ENCODE peak calls at places on chromosome 16, in nine cellular contexts. One of them, this sample, is unnamed.

GRCh38 chr16:22948603-22949368 is 134.8 kb downstream of the HS3ST2 start:
- DNase-seq in H9: peak; percentile 84
- DNase-seq in A673: peak; percentile 80
- DNase-seq in body of pancreas: peak; percentile 66
- DNase-seq in Peyer's patch: peak; percentile 71
- DNase-seq in SK-N-SH: peak; percentile 77
- DNase-seq in lower lobe of right lung: peak; percentile 56
- DNase-seq in NT2/D1: peak; percentile 90
- DNase-seq in left ventricle myocardium inferior: peak; percentile 39
- DNase-seq in this sample: peak; percentile 87

GRCh38 chr16:8600144-8600856 is 10.0 kb upstream of the TMEM114 start:
- DNase-seq in H9: no peak
- DNase-seq in A673: no peak
- DNase-seq in body of pancreas: no peak
- DNase-seq in Peyer's patch: no peak
- DNase-seq in SK-N-SH: no peak
- DNase-seq in lower lobe of right lung: no peak
- DNase-seq in NT2/D1: no peak
- DNase-seq in left ventricle myocardium inferior: no peak
- DNase-seq in this sample: no peak

GRCh38 chr16:76583466-76583865 is 306.3 kb downstream of the CNTNAP4 start:
- DNase-seq in H9: no peak
- DNase-seq in A673: peak; percentile 74
- DNase-seq in body of pancreas: peak; percentile 44
- DNase-seq in Peyer's patch: no peak
- DNase-seq in SK-N-SH: peak; percentile 55
- DNase-seq in lower lobe of right lung: no peak
- DNase-seq in NT2/D1: no peak
- DNase-seq in left ventricle myocardium inferior: peak; percentile 22
- DNase-seq in this sample: peak; percentile 78

GRCh38 chr16:76756951-76757350 is 434.0 kb upstream of the MON1B start:
- DNase-seq in H9: no peak
- DNase-seq in A673: no peak
- DNase-seq in body of pancreas: no peak
- DNase-seq in Peyer's patch: no peak
- DNase-seq in SK-N-SH: no peak
- DNase-seq in lower lobe of right lung: no peak
- DNase-seq in NT2/D1: no peak
- DNase-seq in left ventricle myocardium inferior: no peak
- DNase-seq in this sample: no peak

GRCh38 chr16:54879681-54880080 is 51.0 kb upstream of the IRX5 start:
- DNase-seq in H9: no peak
- DNase-seq in A673: no peak
- DNase-seq in body of pancreas: no peak
- DNase-seq in Peyer's patch: no peak
- DNase-seq in SK-N-SH: no peak
- DNase-seq in lower lobe of right lung: no peak
- DNase-seq in NT2/D1: no peak
- DNase-seq in left ventricle myocardium inferior: no peak
- DNase-seq in this sample: no peak

GRCh38 chr16:50685456-50686058 is 4.4 kb upstream of the SNX20 start:
- DNase-seq in H9: no peak
- DNase-seq in A673: no peak
- DNase-seq in body of pancreas: no peak
- DNase-seq in Peyer's patch: peak; percentile 41
- DNase-seq in SK-N-SH: no peak
- DNase-seq in lower lobe of right lung: peak; percentile 76
- DNase-seq in NT2/D1: no peak
- DNase-seq in left ventricle myocardium inferior: no peak
- DNase-seq in this sample: no peak

GRCh38 chr16:55283776-55284717 is 40.0 kb upstream of the IRX6 start:
- DNase-seq in H9: no peak
- DNase-seq in A673: no peak
- DNase-seq in body of pancreas: no peak
- DNase-seq in Peyer's patch: no peak
- DNase-seq in SK-N-SH: peak; percentile 46
- DNase-seq in lower lobe of right lung: no peak
- DNase-seq in NT2/D1: no peak
- DNase-seq in left ventricle myocardium inferior: no peak
- DNase-seq in this sample: no peak

GRCh38 chr16:78244131-78244899 is 144.9 kb downstream of the WWOX start:
- DNase-seq in H9: no peak
- DNase-seq in A673: no peak
- DNase-seq in body of pancreas: no peak
- DNase-seq in Peyer's patch: no peak
- DNase-seq in SK-N-SH: no peak
- DNase-seq in lower lobe of right lung: no peak
- DNase-seq in NT2/D1: no peak
- DNase-seq in left ventricle myocardium inferior: no peak
- DNase-seq in this sample: no peak

GRCh38 chr16:2233872-2234812 is 2.1 kb upstream of the DNASE1L2 start:
- DNase-seq in H9: no peak
- DNase-seq in A673: no peak
- DNase-seq in body of pancreas: no peak
- DNase-seq in Peyer's patch: no peak
- DNase-seq in SK-N-SH: no peak
- DNase-seq in lower lobe of right lung: no peak
- DNase-seq in NT2/D1: no peak
- DNase-seq in left ventricle myocardium inferior: no peak
- DNase-seq in this sample: no peak

GRCh38 chr16:31105677-31106213 is 2.4 kb upstream of the BCKDK start:
- DNase-seq in H9: peak; percentile 89
- DNase-seq in A673: peak; percentile 54
- DNase-seq in body of pancreas: peak; percentile 92
- DNase-seq in Peyer's patch: peak; percentile 83
- DNase-seq in SK-N-SH: peak; percentile 96
- DNase-seq in lower lobe of right lung: peak; percentile 92
- DNase-seq in NT2/D1: peak; percentile 60
- DNase-seq in left ventricle myocardium inferior: peak; percentile 91
- DNase-seq in this sample: peak; percentile 89

GRCh38 chr16:66517586-66518263 is 32.2 kb downstream of the TK2 start:
- DNase-seq in H9: no peak
- DNase-seq in A673: no peak
- DNase-seq in body of pancreas: no peak
- DNase-seq in Peyer's patch: peak; percentile 16
- DNase-seq in SK-N-SH: no peak
- DNase-seq in lower lobe of right lung: no peak
- DNase-seq in NT2/D1: no peak
- DNase-seq in left ventricle myocardium inferior: peak; percentile 50
- DNase-seq in this sample: no peak

GRCh38 chr16:81376880-81377279 is 62.1 kb downstream of the GAN start:
- DNase-seq in H9: no peak
- DNase-seq in A673: no peak
- DNase-seq in body of pancreas: peak; percentile 22
- DNase-seq in Peyer's patch: no peak
- DNase-seq in SK-N-SH: no peak
- DNase-seq in lower lobe of right lung: no peak
- DNase-seq in NT2/D1: no peak
- DNase-seq in left ventricle myocardium inferior: no peak
- DNase-seq in this sample: no peak

GRCh38 chr16:66367968-66368891 is 1.7 kb downstream of the CDH5 start:
- DNase-seq in H9: peak; percentile 56
- DNase-seq in A673: no peak
- DNase-seq in body of pancreas: no peak
- DNase-seq in Peyer's patch: no peak
- DNase-seq in SK-N-SH: no peak
- DNase-seq in lower lobe of right lung: no peak
- DNase-seq in NT2/D1: peak; percentile 32
- DNase-seq in left ventricle myocardium inferior: peak; percentile 39
- DNase-seq in this sample: no peak

GRCh38 chr16:52976539-52977167 is 76.0 kb downstream of the CHD9NB start:
- DNase-seq in H9: peak; percentile 32
- DNase-seq in A673: peak; percentile 53
- DNase-seq in body of pancreas: no peak
- DNase-seq in Peyer's patch: no peak
- DNase-seq in SK-N-SH: peak; percentile 14
- DNase-seq in lower lobe of right lung: no peak
- DNase-seq in NT2/D1: no peak
- DNase-seq in left ventricle myocardium inferior: no peak
- DNase-seq in this sample: peak; percentile 14

GRCh38 chr16:424623-425081 is 797 bp upstream of the RAB11FIP3 start:
- DNase-seq in H9: no peak
- DNase-seq in A673: peak; percentile 60
- DNase-seq in body of pancreas: peak; percentile 50
- DNase-seq in Peyer's patch: no peak
- DNase-seq in SK-N-SH: no peak
- DNase-seq in lower lobe of right lung: peak; percentile 63
- DNase-seq in NT2/D1: no peak
- DNase-seq in left ventricle myocardium inferior: peak; percentile 55
- DNase-seq in this sample: no peak

GRCh38 chr16:35749253-35750141 is 2290.1 kb downstream of the TP53TG3F start:
- DNase-seq in H9: no peak
- DNase-seq in A673: no peak
- DNase-seq in body of pancreas: no peak
- DNase-seq in Peyer's patch: no peak
- DNase-seq in SK-N-SH: peak; percentile 23
- DNase-seq in lower lobe of right lung: peak; percentile 29
- DNase-seq in NT2/D1: no peak
- DNase-seq in left ventricle myocardium inferior: no peak
- DNase-seq in this sample: no peak

GRCh38 chr16:35746281-35746962 is 2287.0 kb downstream of the TP53TG3F start:
- DNase-seq in H9: no peak
- DNase-seq in A673: no peak
- DNase-seq in body of pancreas: no peak
- DNase-seq in Peyer's patch: no peak
- DNase-seq in SK-N-SH: no peak
- DNase-seq in lower lobe of right lung: no peak
- DNase-seq in NT2/D1: no peak
- DNase-seq in left ventricle myocardium inferior: no peak
- DNase-seq in this sample: no peak

GRCh38 chr16:35746963-35747657 is 2287.7 kb downstream of the TP53TG3F start:
- DNase-seq in H9: no peak
- DNase-seq in A673: no peak
- DNase-seq in body of pancreas: no peak
- DNase-seq in Peyer's patch: no peak
- DNase-seq in SK-N-SH: no peak
- DNase-seq in lower lobe of right lung: no peak
- DNase-seq in NT2/D1: no peak
- DNase-seq in left ventricle myocardium inferior: no peak
- DNase-seq in this sample: no peak

GRCh38 chr16:35748621-35749252 is 2289.3 kb downstream of the TP53TG3F start:
- DNase-seq in H9: no peak
- DNase-seq in A673: no peak
- DNase-seq in body of pancreas: no peak
- DNase-seq in Peyer's patch: no peak
- DNase-seq in SK-N-SH: peak; percentile 15
- DNase-seq in lower lobe of right lung: no peak
- DNase-seq in NT2/D1: no peak
- DNase-seq in left ventricle myocardium inferior: no peak
- DNase-seq in this sample: no peak

GRCh38 chr16:35747658-35748455 is 2288.4 kb downstream of the TP53TG3F start:
- DNase-seq in H9: no peak
- DNase-seq in A673: no peak
- DNase-seq in body of pancreas: no peak
- DNase-seq in Peyer's patch: no peak
- DNase-seq in SK-N-SH: no peak
- DNase-seq in lower lobe of right lung: no peak
- DNase-seq in NT2/D1: no peak
- DNase-seq in left ventricle myocardium inferior: no peak
- DNase-seq in this sample: no peak
- H3K9me3 ChIP-seq in H9: peaks cover 98% of the 10 kb centered on the region
- H3K9me3 ChIP-seq in A673: peaks cover 23% of the 10 kb centered on the region
- H3K9me3 ChIP-seq in body of pancreas: no peaks in the 10 kb centered on the region
- H3K9me3 ChIP-seq in Peyer's patch: no peaks in the 10 kb centered on the region
- H3K9me3 ChIP-seq in SK-N-SH: no peaks in the 10 kb centered on the region
- H3K9me3 ChIP-seq in lower lobe of right lung: no peaks in the 10 kb centered on the region
- H3K9me3 ChIP-seq in NT2/D1: peaks cover 19% of the 10 kb centered on the region
- H3K9me3 ChIP-seq in left ventricle myocardium inferior: peaks cover 3% of the 10 kb centered on the region
- H3K9me3 ChIP-seq in this sample: no peaks in the 10 kb centered on the region

GRCh38 chr16:87534751-87535150 is 41.9 kb upstream of the ZCCHC14 start:
- DNase-seq in H9: no peak
- DNase-seq in A673: no peak
- DNase-seq in body of pancreas: no peak
- DNase-seq in Peyer's patch: no peak
- DNase-seq in SK-N-SH: no peak
- DNase-seq in lower lobe of right lung: no peak
- DNase-seq in NT2/D1: no peak
- DNase-seq in left ventricle myocardium inferior: no peak
- DNase-seq in this sample: no peak
- H3K9me3 ChIP-seq in H9: peaks cover 10% of the 10 kb centered on the region
- H3K9me3 ChIP-seq in A673: peaks cover 12% of the 10 kb centered on the region
- H3K9me3 ChIP-seq in body of pancreas: peaks cover 18% of the 10 kb centered on the region
- H3K9me3 ChIP-seq in Peyer's patch: no peaks in the 10 kb centered on the region
- H3K9me3 ChIP-seq in SK-N-SH: no peaks in the 10 kb centered on the region
- H3K9me3 ChIP-seq in lower lobe of right lung: peaks cover 18% of the 10 kb centered on the region
- H3K9me3 ChIP-seq in NT2/D1: peaks cover 64% of the 10 kb centered on the region
- H3K9me3 ChIP-seq in left ventricle myocardium inferior: peaks cover 38% of the 10 kb centered on the region
- H3K9me3 ChIP-seq in this sample: no peaks in the 10 kb centered on the region

GRCh38 chr16:69127966-69128510 is 4.3 kb downstream of the CHTF8 start:
- DNase-seq in H9: no peak
- DNase-seq in A673: no peak
- DNase-seq in body of pancreas: no peak
- DNase-seq in Peyer's patch: no peak
- DNase-seq in SK-N-SH: no peak
- DNase-seq in lower lobe of right lung: no peak
- DNase-seq in NT2/D1: no peak
- DNase-seq in left ventricle myocardium inferior: no peak
- DNase-seq in this sample: no peak
- H3K9me3 ChIP-seq in H9: no peaks in the 10 kb centered on the region
- H3K9me3 ChIP-seq in A673: no peaks in the 10 kb centered on the region
- H3K9me3 ChIP-seq in body of pancreas: no peaks in the 10 kb centered on the region
- H3K9me3 ChIP-seq in Peyer's patch: no peaks in the 10 kb centered on the region
- H3K9me3 ChIP-seq in SK-N-SH: no peaks in the 10 kb centered on the region
- H3K9me3 ChIP-seq in lower lobe of right lung: no peaks in the 10 kb centered on the region
- H3K9me3 ChIP-seq in NT2/D1: no peaks in the 10 kb centered on the region
- H3K9me3 ChIP-seq in left ventricle myocardium inferior: no peaks in the 10 kb centered on the region
- H3K9me3 ChIP-seq in this sample: no peaks in the 10 kb centered on the region

GRCh38 chr16:85641776-85642176 is 28.7 kb downstream of the GSE1 start:
- DNase-seq in H9: no peak
- DNase-seq in A673: peak; percentile 45
- DNase-seq in body of pancreas: peak; percentile 96
- DNase-seq in Peyer's patch: no peak
- DNase-seq in SK-N-SH: no peak
- DNase-seq in lower lobe of right lung: no peak
- DNase-seq in NT2/D1: no peak
- DNase-seq in left ventricle myocardium inferior: peak; percentile 52
- DNase-seq in this sample: no peak

GRCh38 chr16:85640254-85640558 is 27.1 kb downstream of the GSE1 start:
- DNase-seq in H9: no peak
- DNase-seq in A673: peak; percentile 37
- DNase-seq in body of pancreas: no peak
- DNase-seq in Peyer's patch: no peak
- DNase-seq in SK-N-SH: no peak
- DNase-seq in lower lobe of right lung: no peak
- DNase-seq in NT2/D1: no peak
- DNase-seq in left ventricle myocardium inferior: no peak
- DNase-seq in this sample: no peak

GRCh38 chr16:85639529-85640253 is 26.6 kb downstream of the GSE1 start:
- DNase-seq in H9: no peak
- DNase-seq in A673: peak; percentile 76
- DNase-seq in body of pancreas: peak; percentile 90
- DNase-seq in Peyer's patch: no peak
- DNase-seq in SK-N-SH: peak; percentile 92
- DNase-seq in lower lobe of right lung: no peak
- DNase-seq in NT2/D1: no peak
- DNase-seq in left ventricle myocardium inferior: peak; percentile 79
- DNase-seq in this sample: no peak

GRCh38 chr16:85641305-85641704 is 28.2 kb downstream of the GSE1 start:
- DNase-seq in H9: no peak
- DNase-seq in A673: no peak
- DNase-seq in body of pancreas: no peak
- DNase-seq in Peyer's patch: no peak
- DNase-seq in SK-N-SH: no peak
- DNase-seq in lower lobe of right lung: no peak
- DNase-seq in NT2/D1: no peak
- DNase-seq in left ventricle myocardium inferior: no peak
- DNase-seq in this sample: no peak

GRCh38 chr16:85640606-85641005 is 27.5 kb downstream of the GSE1 start:
- DNase-seq in H9: no peak
- DNase-seq in A673: no peak
- DNase-seq in body of pancreas: no peak
- DNase-seq in Peyer's patch: no peak
- DNase-seq in SK-N-SH: no peak
- DNase-seq in lower lobe of right lung: no peak
- DNase-seq in NT2/D1: no peak
- DNase-seq in left ventricle myocardium inferior: no peak
- DNase-seq in this sample: no peak
- H3K9me3 ChIP-seq in H9: no peaks in the 10 kb centered on the region
- H3K9me3 ChIP-seq in A673: no peaks in the 10 kb centered on the region
- H3K9me3 ChIP-seq in body of pancreas: no peaks in the 10 kb centered on the region
- H3K9me3 ChIP-seq in Peyer's patch: no peaks in the 10 kb centered on the region
- H3K9me3 ChIP-seq in SK-N-SH: no peaks in the 10 kb centered on the region
- H3K9me3 ChIP-seq in lower lobe of right lung: no peaks in the 10 kb centered on the region
- H3K9me3 ChIP-seq in NT2/D1: no peaks in the 10 kb centered on the region
- H3K9me3 ChIP-seq in left ventricle myocardium inferior: no peaks in the 10 kb centered on the region
- H3K9me3 ChIP-seq in this sample: no peaks in the 10 kb centered on the region